ENCODE peak calls at places on chromosome 16, in five cellular contexts. W is colonic mucosa, D is fibroblast of pulmonary artery, C is COLO829, F is mucosa of descending colon. O is an unnamed sample.

GRCh38 chr16:66740010-66740409 is 11.4 kb downstream of the DYNC1LI2 start:
- DNase-seq in W (peak), D (peak), C (peak), F (no peak), O (peak)

GRCh38 chr16:4465977-4466779 is 8.2 kb downstream of the NMRAL1 start:
- DNase-seq in W (peak), D (peak), C (no peak), F (peak), O (no peak)

GRCh38 chr16:17446661-17447060 is 24.1 kb downstream of the XYLT1 start:
- DNase-seq in W (no peak), D (no peak), C (no peak), F (no peak), O (no peak)

GRCh38 chr16:49929606-49930005 is 73.7 kb upstream of the ZNF423 start:
- DNase-seq in W (no peak), D (no peak), C (no peak), F (no peak), O (no peak)

GRCh38 chr16:19481291-19481690 is 40.6 kb downstream of the GDE1 start:
- DNase-seq in W (no peak), D (peak), C (no peak), F (no peak), O (peak)

GRCh38 chr16:53082509-53082908 is 27.7 kb downstream of the CHD9 start:
- DNase-seq in W (no peak), D (no peak), C (no peak), F (no peak), O (no peak)

GRCh38 chr16:12874135-12874534 is 27.3 kb upstream of the SHISA9 start:
- DNase-seq in W (no peak), D (peak), C (no peak), F (no peak), O (no peak)

GRCh38 chr16:26701243-26701886 is 365.4 kb upstream of the C16orf82 start:
- DNase-seq in W (no peak), D (no peak), C (no peak), F (no peak), O (no peak)

GRCh38 chr16:27512061-27512460 is 37.7 kb downstream of the GTF3C1 start:
- DNase-seq in W (no peak), D (no peak), C (no peak), F (no peak), O (no peak)

GRCh38 chr16:84451781-84452180 is 52.7 kb downstream of the MEAK7 start:
- DNase-seq in W (no peak), D (no peak), C (no peak), F (no peak), O (no peak)

GRCh38 chr16:64858076-64858475 is 263.8 kb downstream of the CDH11 start:
- DNase-seq in W (no peak), D (no peak), C (no peak), F (no peak), O (no peak)

GRCh38 chr16:85823328-85823920 is 23.9 kb downstream of the COX4I1 start:
- DNase-seq in W (no peak), D (no peak), C (no peak), F (no peak), O (no peak)

GRCh38 chr16:15404792-15405191 is 9.2 kb downstream of the MPV17L start:
- DNase-seq in W (no peak), D (no peak), C (no peak), F (no peak), O (peak)

GRCh38 chr16:66798162-66798561 is 3.2 kb downstream of the TERB1 start:
- DNase-seq in W (no peak), D (peak), C (no peak), F (no peak), O (peak)

GRCh38 chr16:4360538-4361021 is 9.5 kb upstream of the PAM16 start:
- DNase-seq in W (no peak), D (no peak), C (no peak), F (no peak), O (no peak)

GRCh38 chr16:68074850-68075249 is 10.3 kb upstream of the NFATC3 start:
- DNase-seq in W (no peak), D (no peak), C (no peak), F (peak), O (no peak)

O was measured in cardiac fibroblast.